ENCODE peak calls at places on chromosomes 13 and 19, in four cellular contexts. M is HepG2, J is GM12878, E is K562. X is an unnamed sample.

GRCh38 chr19:52786078-52786463 is 520 bp downstream of the ZNF600 start:
- DNase-seq in M (no peak), J (no peak), E (peak), X (no peak)

GRCh38 chr13:99339736-99340392 is 32.7 kb upstream of the GPR183 start:
- DNase-seq in M (no peak), J (no peak), E (peak), X (no peak)

GRCh38 chr19:32566246-32566830 is 14.7 kb upstream of the PDCD5 start:
- DNase-seq in M (no peak), J (no peak), E (no peak), X (no peak)

GRCh38 chr19:12841094-12841493 is 2.8 kb downstream of the MAST1 start:
- DNase-seq in M (no peak), J (no peak), E (peak), X (peak)

GRCh38 chr19:46745521-46746280 is at the start of gene FKRP:
- DNase-seq in M (no peak), J (no peak), E (peak), X (peak)

GRCh38 chr19:3163230-3163886 is 15.2 kb upstream of the S1PR4 start:
- DNase-seq in M (peak), J (no peak), E (peak), X (peak)

GRCh38 chr13:42894765-42895181 is 97.3 kb downstream of the EPSTI1 start:
- DNase-seq in M (no peak), J (no peak), E (no peak), X (no peak)

GRCh38 chr13:19984430-19985218 is 26.1 kb downstream of the ZMYM2 start:
- DNase-seq in M (peak), J (peak), E (no peak), X (peak)

GRCh38 chr13:57632276-57633140 is 964 bp downstream of the PCDH17 start:
- DNase-seq in M (no peak), J (no peak), E (no peak), X (no peak)

GRCh38 chr19:58009666-58010301 is 7.2 kb upstream of the ZNF606 start:
- DNase-seq in M (no peak), J (no peak), E (peak), X (no peak)

GRCh38 chr13:51181752-51182383 is 40.3 kb upstream of the FAM124A start:
- DNase-seq in M (no peak), J (no peak), E (no peak), X (no peak)

GRCh38 chr13:92842145-92842544 is 384.5 kb upstream of the GPC6 start:
- DNase-seq in M (no peak), J (no peak), E (no peak), X (no peak)

GRCh38 chr19:18282021-18282787 is 782 bp upstream of the JUND start:
- DNase-seq in M (peak), J (no peak), E (no peak), X (no peak)

GRCh38 chr13:68170961-68171360 is 940.8 kb upstream of the PCDH9 start:
- DNase-seq in M (no peak), J (no peak), E (no peak), X (no peak)

GRCh38 chr19:54257116-54257480 is at the start of gene LILRB5:
- DNase-seq in M (no peak), J (no peak), E (no peak), X (no peak)

GRCh38 chr13:53873558-53873957 is 844.9 kb downstream of the OLFM4 start:
- DNase-seq in M (no peak), J (no peak), E (no peak), X (no peak)
- TF ChIP-seq SP1 in M (no peak), J (no peak), E (no peak), X (no peak)

DNA sequence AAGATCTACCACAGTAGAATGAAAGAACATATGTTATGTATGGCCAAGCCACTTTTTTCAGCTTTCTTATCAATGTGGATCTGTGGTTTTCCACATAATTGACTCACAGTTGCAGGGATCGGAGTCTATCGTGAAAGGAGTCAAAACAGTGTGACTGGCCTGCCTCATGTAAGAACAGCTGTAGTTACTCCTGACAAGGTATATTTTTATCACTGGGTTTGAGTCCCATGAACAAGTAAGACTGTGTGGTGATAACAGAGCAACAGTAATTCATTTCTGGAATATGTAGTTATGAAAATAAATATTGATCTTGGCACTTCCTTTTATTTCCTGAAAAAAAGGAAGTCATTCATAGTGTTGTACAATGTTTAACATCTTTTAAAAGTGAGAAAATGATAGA is 416.6 kb downstream of the KLF12 start:
- DNase-seq in M (no peak), J (no peak), E (no peak), X (no peak)
- TF ChIP-seq FOXM1 in M (no peak), J (no peak), E (no peak), X (no peak)

GRCh38 chr13:52974711-52975110 is 53.9 kb upstream of the OLFM4 start:
- DNase-seq in M (no peak), J (no peak), E (no peak), X (no peak)
- TF ChIP-seq SP1 in M (no peak), J (no peak), E (no peak), X (no peak)

GRCh38 chr13:95530178-95530577 is 22.3 kb upstream of the CLDN10 start:
- DNase-seq in M (peak), J (no peak), E (no peak), X (no peak)
- TF ChIP-seq FOXM1 in M (no peak), J (no peak), E (no peak), X (no peak)